ENCODE peak calls at places on chromosome 22, in eight cellular contexts. M is mucosa of descending colon, D is neuronal stem cell, Z is cardiac fibroblast, C is left ventricle myocardium inferior, V is choroid plexus epithelial cell, B is BJ, R is aorta. S is an unnamed sample.

GRCh38 chr22:42934338-42934737 is 77.3 kb upstream of the ARFGAP3 start:
- DNase-seq in M (no peak), D (no peak), Z (no peak), C (no peak), V (no peak), B (no peak), R (peak), S (no peak)

GRCh38 chr22:50238755-50239154 is 6.1 kb downstream of the TUBGCP6 start:
- DNase-seq in M (no peak), D (no peak), Z (no peak), C (no peak), V (no peak), B (no peak), R (no peak), S (no peak)

GRCh38 chr22:46359362-46359761 is 23.8 kb downstream of the TRMU start:
- DNase-seq in M (no peak), D (no peak), Z (no peak), C (no peak), V (no peak), B (no peak), R (peak), S (no peak)

GRCh38 chr22:22196833-22197477 is 47.6 kb upstream of the VPREB1 start:
- DNase-seq in M (no peak), D (no peak), Z (no peak), C (no peak), V (no peak), B (no peak), R (no peak), S (no peak)

GRCh38 chr22:38036392-38037062 is 20.7 kb upstream of the PICK1 start:
- DNase-seq in M (no peak), D (no peak), Z (no peak), C (no peak), V (peak), B (no peak), R (no peak), S (no peak)

GRCh38 chr22:35842954-35843353 is 125.3 kb downstream of the APOL5 start:
- DNase-seq in M (peak), D (no peak), Z (peak), C (no peak), V (peak), B (no peak), R (no peak), S (peak)

GRCh38 chr22:20741634-20742581 is 32.0 kb upstream of the SERPIND1 start:
- DNase-seq in M (peak), D (peak), Z (peak), C (no peak), V (peak), B (no peak), R (no peak), S (no peak)

GRCh38 chr22:38465673-38466490 is 2.0 kb upstream of the KDELR3 start:
- DNase-seq in M (no peak), D (no peak), Z (no peak), C (no peak), V (no peak), B (no peak), R (peak), S (no peak)

GRCh38 chr22:44848791-44849410 is 96.5 kb downstream of the ARHGAP8 start:
- DNase-seq in M (no peak), D (no peak), Z (no peak), C (no peak), V (no peak), B (no peak), R (no peak), S (no peak)

GRCh38 chr22:39151329-39151975 is 1.0 kb downstream of the CBX7 start:
- DNase-seq in M (no peak), D (no peak), Z (no peak), C (no peak), V (no peak), B (no peak), R (no peak), S (no peak)

GRCh38 chr22:43901976-43902643 is 10.3 kb upstream of the PNPLA5 start:
- DNase-seq in M (no peak), D (no peak), Z (peak), C (no peak), V (peak), B (peak), R (no peak), S (peak)

GRCh38 chr22:43587574-43587973 is 175.8 kb downstream of the MPPED1 start:
- DNase-seq in M (no peak), D (no peak), Z (no peak), C (no peak), V (no peak), B (no peak), R (no peak), S (no peak)

GRCh38 chr22:17366830-17367229 is 2.4 kb upstream of the CECR2 start:
- DNase-seq in M (peak), D (peak), Z (peak), C (peak), V (peak), B (no peak), R (no peak), S (peak)

GRCh38 chr22:50626314-50626855 is 1.6 kb downstream of the ARSA start:
- DNase-seq in M (no peak), D (no peak), Z (no peak), C (no peak), V (no peak), B (no peak), R (no peak), S (no peak)

GRCh38 chr22:17477401-17477833 is 85.9 kb upstream of the SLC25A18 start:
- DNase-seq in M (no peak), D (no peak), Z (peak), C (peak), V (peak), B (no peak), R (no peak), S (peak)

GRCh38 chr22:26592368-26593015 is 2.6 kb upstream of the TPST2 start:
- DNase-seq in M (peak), D (no peak), Z (no peak), C (no peak), V (no peak), B (no peak), R (no peak), S (no peak)
- H3K4me3 ChIP-seq in M (no peak), D (no peak), Z (no peak), C (no peak), V (no peak), B (no peak), R (no peak), S (no peak)

GRCh38 chr22:47437110-47437509 is 674.7 kb downstream of the TBC1D22A start:
- DNase-seq in M (no peak), D (no peak), Z (no peak), C (no peak), V (no peak), B (no peak), R (no peak), S (no peak)
- H3K4me3 ChIP-seq in M (no peak), D (no peak), Z (no peak), C (no peak), V (no peak), B (no peak), R (no peak), S (no peak)

DNA sequence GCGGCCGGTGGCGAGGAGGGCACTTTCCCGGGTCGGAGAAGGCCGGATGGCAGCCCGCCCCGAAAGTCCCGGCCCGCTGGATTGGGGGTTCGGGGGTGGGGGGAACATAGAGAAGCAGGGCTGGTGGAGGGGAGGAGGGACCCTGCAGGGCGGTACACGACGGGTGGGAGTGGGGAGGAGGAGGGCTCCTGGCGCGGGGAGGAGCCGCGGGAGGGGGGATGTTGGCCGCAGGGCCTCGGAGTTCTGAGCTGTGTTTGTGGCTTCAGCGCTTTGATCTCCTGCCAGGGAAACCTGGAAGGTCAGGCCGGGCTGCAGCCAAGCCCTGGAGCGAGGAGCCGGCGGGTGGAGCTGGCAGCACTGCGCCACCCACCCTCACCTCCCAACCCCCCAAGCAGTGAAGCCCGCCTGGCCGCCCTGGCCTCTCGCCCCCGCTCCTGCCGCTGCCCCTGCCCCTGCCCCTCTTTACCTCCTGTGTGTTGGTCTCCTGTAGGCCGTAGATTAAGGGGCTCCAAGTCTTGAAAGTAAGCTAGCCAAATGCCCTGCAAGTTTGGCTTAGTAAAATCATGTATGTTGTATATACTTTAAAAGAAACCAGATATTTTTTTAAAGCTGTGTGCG is 30.9 kb downstream of the C22orf31 start:
- DNase-seq in M (peak), D (peak), Z (peak), C (peak), V (peak), B (no peak), R (peak), S (peak)
- H3K4me3 ChIP-seq in M (no peak), D (peak), Z (peak), C (peak), V (peak), B (peak), R (no peak), S (no peak)

GRCh38 chr22:29026579-29026978 is 35.1 kb downstream of the C22orf31 start:
- DNase-seq in M (no peak), D (no peak), Z (no peak), C (no peak), V (no peak), B (no peak), R (no peak), S (no peak)
- H3K4me3 ChIP-seq in M (no peak), D (no peak), Z (no peak), C (no peak), V (no peak), B (no peak), R (no peak), S (no peak)

S was measured in MG63.